ENCODE peak calls at places on chromosomes 12 and 14, in eight cellular contexts. X is NB4, W is thoracic aorta, Y is cardiac muscle cell, L is tibial nerve, C is fibroblast of pulmonary artery, V is tibial artery, O is fibroblast of lung. N is an unnamed sample.

GRCh38 chr12:42482820-42483533 is 106.6 kb downstream of the PRICKLE1 start:
- DNase-seq in X (peak; percentile 79), W (peak; percentile 6), Y (peak; percentile 92), L (peak; percentile 47), C (peak; percentile 68), V (peak; percentile 56), O (peak; percentile 68), N (no peak)

GRCh38 chr12:105317942-105318614 is 12.4 kb upstream of the C12orf75 start:
- DNase-seq in X (no peak), W (no peak), Y (no peak), L (no peak), C (no peak), V (no peak), O (no peak), N (no peak)

GRCh38 chr14:88384653-88385205 is 728 bp upstream of the SPATA7 start:
- DNase-seq in X (peak; percentile 62), W (no peak), Y (no peak), L (no peak), C (peak; percentile 15), V (peak; percentile 25), O (no peak), N (no peak)

GRCh38 chr14:24317141-24317927 is 6.0 kb downstream of the LTB4R start:
- DNase-seq in X (no peak), W (no peak), Y (no peak), L (no peak), C (no peak), V (no peak), O (no peak), N (no peak)

GRCh38 chr14:94636744-94637412 is 24.7 kb downstream of the SERPINA3 start:
- DNase-seq in X (peak; percentile 19), W (no peak), Y (peak; percentile 47), L (no peak), C (peak; percentile 40), V (no peak), O (no peak), N (no peak)

GRCh38 chr12:52260351-52261210 is 13.9 kb upstream of the KRT86 start:
- DNase-seq in X (peak; percentile 74), W (no peak), Y (no peak), L (no peak), C (no peak), V (no peak), O (peak; percentile 76), N (no peak)

GRCh38 chr12:117076410-117077372 is 22.5 kb downstream of the TESC start:
- DNase-seq in X (peak; percentile 92), W (no peak), Y (no peak), L (no peak), C (peak; percentile 4), V (no peak), O (no peak), N (no peak)

GRCh38 chr12:116172224-116172849 is 105.2 kb downstream of the MED13L start:
- DNase-seq in X (no peak), W (no peak), Y (no peak), L (no peak), C (peak; percentile 17), V (no peak), O (no peak), N (no peak)

GRCh38 chr12:39372929-39373328 is 70.0 kb downstream of the KIF21A start:
- DNase-seq in X (peak; percentile 44), W (no peak), Y (no peak), L (no peak), C (peak; percentile 16), V (no peak), O (no peak), N (no peak)

GRCh38 chr12:104952816-104953215 is 5.3 kb downstream of the SLC41A2 start:
- DNase-seq in X (no peak), W (no peak), Y (no peak), L (no peak), C (no peak), V (no peak), O (no peak), N (no peak)

GRCh38 chr14:68268197-68268596 is 448.6 kb downstream of the RAD51B start:
- DNase-seq in X (peak; percentile 69), W (no peak), Y (no peak), L (no peak), C (no peak), V (no peak), O (no peak), N (no peak)

GRCh38 chr14:57737598-57737997 is 128.3 kb downstream of the SLC35F4 start:
- DNase-seq in X (no peak), W (no peak), Y (no peak), L (no peak), C (no peak), V (no peak), O (no peak), N (no peak)

GRCh38 chr14:36585100-36585499 is 2.7 kb upstream of the NKX2-8 start:
- DNase-seq in X (no peak), W (no peak), Y (no peak), L (no peak), C (no peak), V (no peak), O (no peak), N (no peak)

GRCh38 chr14:32413967-32414640 is 85.0 kb downstream of the AKAP6 start:
- DNase-seq in X (no peak), W (no peak), Y (no peak), L (no peak), C (peak; percentile 42), V (no peak), O (no peak), N (no peak)

GRCh38 chr14:36524874-36525745 is 5.1 kb upstream of the NKX2-1 start:
- DNase-seq in X (peak; percentile 13), W (no peak), Y (peak; percentile 85), L (no peak), C (no peak), V (no peak), O (no peak), N (peak; percentile 89)

DNA sequence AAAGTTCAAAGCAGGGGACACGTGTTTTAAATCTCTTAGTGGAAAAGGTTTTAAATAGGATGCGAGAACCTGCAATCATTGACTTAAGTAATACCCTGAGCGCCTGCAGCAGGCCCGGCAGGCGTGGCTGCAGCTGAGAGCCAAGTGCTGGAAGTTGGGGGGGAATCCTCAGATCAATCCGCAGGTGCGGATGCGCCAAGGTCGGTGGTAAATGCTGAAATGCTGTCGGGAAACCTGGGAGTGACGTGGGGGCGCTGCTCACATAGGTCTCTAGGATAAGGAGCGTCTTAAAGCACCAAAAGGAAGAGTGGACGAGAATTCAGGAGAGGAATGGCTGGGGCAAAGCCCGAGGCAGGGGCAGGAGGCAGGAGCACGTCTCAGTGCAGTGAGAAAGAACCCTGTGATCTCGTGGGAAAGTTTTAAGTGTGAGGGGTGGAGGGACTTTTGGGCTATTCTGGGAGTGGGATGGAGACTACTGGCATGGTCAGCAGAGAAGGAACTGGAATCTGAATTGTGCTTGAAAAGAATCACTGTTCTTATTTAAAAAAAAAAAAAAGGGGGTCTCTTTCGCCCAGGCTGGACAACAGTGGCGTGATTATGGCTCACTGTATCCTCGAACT is 883 bp upstream of the CDCA4 start:
- DNase-seq in X (peak; percentile 76), W (no peak), Y (peak; percentile 58), L (no peak), C (peak; percentile 37), V (no peak), O (peak; percentile 43), N (no peak)
- TF ChIP-seq CTCF in X (peak; percentile 11), W (no peak), Y (peak; percentile 12), L (no peak), C (no peak), V (no peak), O (no peak), N (no peak)

DNA sequence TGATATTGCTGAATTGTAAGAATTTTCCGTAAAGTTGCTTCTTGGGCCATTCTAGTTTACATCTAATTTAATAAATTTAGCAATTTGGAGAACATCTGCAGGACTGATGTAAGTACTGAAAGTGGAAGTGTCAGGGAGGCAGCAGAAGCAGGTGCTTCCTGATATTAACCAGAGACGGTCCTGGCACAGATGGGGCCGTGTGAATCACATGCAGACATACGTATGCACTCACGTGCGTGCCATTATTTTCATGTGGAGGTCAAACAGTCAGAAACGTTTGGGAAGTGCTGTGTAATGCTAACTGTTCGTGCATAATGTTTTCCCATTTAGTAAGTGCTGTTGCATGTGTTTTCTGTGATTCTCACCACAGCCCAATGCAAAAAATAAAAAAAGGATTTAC is 87.8 kb upstream of the DYNC1H1 start:
- DNase-seq in X (peak; percentile 82), W (peak; percentile 22), Y (peak; percentile 18), L (peak; percentile 47), C (peak; percentile 57), V (peak; percentile 79), O (peak; percentile 55), N (peak; percentile 96)
- H3K4me3 ChIP-seq in X (no peak overlapping the region), W (no peak overlapping the region), Y (no peak overlapping the region), L (no peak overlapping the region), C (no peak overlapping the region), V (no peak overlapping the region), O (no peak overlapping the region), N (no peak overlapping the region)

DNA sequence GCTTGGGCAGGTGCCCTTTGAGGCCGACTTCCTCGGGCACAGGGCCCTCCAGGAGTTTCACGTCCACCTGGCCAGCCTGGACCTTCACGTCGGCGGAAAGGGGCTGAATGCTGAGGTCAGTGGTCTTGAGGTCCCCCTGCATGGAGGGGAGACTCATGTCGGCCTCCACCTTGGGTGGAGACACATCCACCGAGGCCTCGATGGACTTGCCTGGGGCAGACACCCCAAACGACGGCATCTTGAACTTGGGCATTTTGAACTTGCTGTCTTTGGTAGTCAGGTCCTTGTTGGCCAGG is 24.0 kb downstream of the PLD4 start:
- DNase-seq in X (no peak), W (no peak), Y (no peak), L (no peak), C (no peak), V (no peak), O (no peak), N (no peak)
- TF ChIP-seq CTCF in X (no peak), W (no peak), Y (no peak), L (no peak), C (no peak), V (no peak), O (no peak), N (no peak)

GRCh38 chr14:73026845-73027542 is at the start of gene ZFYVE1:
- DNase-seq in X (peak; percentile 98), W (peak; percentile 92), Y (peak; percentile 98), L (peak; percentile 92), C (peak; percentile 99), V (peak; percentile 98), O (peak; percentile 98), N (peak; percentile 98)

GRCh38 chr14:73026243-73026844 is 562 bp downstream of the ZFYVE1 start:
- DNase-seq in X (peak; percentile 12), W (peak; percentile 4), Y (no peak), L (no peak), C (no peak), V (no peak), O (no peak), N (no peak)

GRCh38 chr14:73027984-73028383 is 1.1 kb upstream of the ZFYVE1 start:
- DNase-seq in X (no peak), W (no peak), Y (no peak), L (no peak), C (no peak), V (no peak), O (no peak), N (no peak)

GRCh38 chr14:73025544-73025943 is 1.4 kb downstream of the ZFYVE1 start:
- DNase-seq in X (no peak), W (no peak), Y (no peak), L (no peak), C (peak; percentile 40), V (no peak), O (peak; percentile 40), N (no peak)

DNA sequence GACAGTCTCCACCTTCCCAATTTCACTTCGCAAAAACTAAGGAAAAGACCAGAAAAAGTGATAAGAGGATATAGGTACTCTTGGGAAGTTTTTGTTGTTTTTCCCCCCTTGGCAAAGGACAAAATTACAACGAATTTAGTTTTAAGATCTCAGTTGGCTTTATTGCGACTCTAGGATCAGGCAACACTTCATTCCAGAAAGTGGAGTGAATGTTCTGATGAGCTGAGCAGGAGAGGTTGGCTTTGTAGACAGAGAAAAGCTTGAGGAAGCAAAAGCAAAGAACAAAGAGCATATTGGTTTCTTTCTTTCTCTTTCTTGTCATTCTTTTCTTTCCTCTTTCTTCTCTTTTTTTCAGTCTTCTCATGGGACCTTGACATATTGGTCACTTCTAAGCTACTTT is 640 bp upstream of the ZFYVE1 start:
- DNase-seq in X (no peak), W (no peak), Y (no peak), L (no peak), C (no peak), V (no peak), O (no peak), N (no peak)
- H3K4me3 ChIP-seq in X (peak overlapping the region; percentile 83), W (peak overlapping the region; percentile 90), Y (peak overlapping the region; percentile 19), L (peak overlapping the region; percentile 97), C (peak overlapping the region; percentile 87), V (peak overlapping the region; percentile 95), O (peak overlapping the region; percentile 80), N (peak overlapping the region; percentile 84)

N was measured in esophagus muscularis mucosa.